ENCODE peak calls at places on chromosomes 16 and 17, in nine cellular contexts. X, Y, S, R, I, Z, L, H and B are unnamed samples.

GRCh38 chr16:24051125-24051524 is 205.0 kb upstream of the CACNG3 start:
- DNase-seq in X (no peak), Y (no peak), S (no peak), R (no peak), I (no peak), Z (no peak), L (no peak), H (no peak), B (no peak)

GRCh38 chr16:82741073-82741615 is 114.4 kb downstream of the CDH13 start:
- DNase-seq in X (no peak), Y (no peak), S (no peak), R (peak; percentile 63), I (no peak), Z (no peak), L (no peak), H (no peak), B (no peak)

GRCh38 chr17:9241371-9241712 is 220.0 kb downstream of the NTN1 start:
- DNase-seq in X (peak; percentile 61), Y (no peak), S (peak; percentile 73), R (no peak), I (no peak), Z (no peak), L (no peak), H (no peak), B (no peak)

GRCh38 chr16:23252310-23252709 is 49.8 kb upstream of the SCNN1B start:
- DNase-seq in X (no peak), Y (no peak), S (no peak), R (no peak), I (no peak), Z (no peak), L (no peak), H (no peak), B (no peak)

GRCh38 chr16:588639-588888 is 1.3 kb upstream of the RAB40C start:
- DNase-seq in X (no peak), Y (peak; percentile 68), S (no peak), R (peak; percentile 38), I (peak; percentile 65), Z (no peak), L (peak; percentile 82), H (peak; percentile 32), B (no peak)

GRCh38 chr17:4635823-4636375 is 5.6 kb downstream of the ALOX15 start:
- DNase-seq in X (no peak), Y (peak; percentile 19), S (no peak), R (no peak), I (no peak), Z (no peak), L (peak; percentile 74), H (no peak), B (peak; percentile 19)

GRCh38 chr17:57986841-57987581 is 1.0 kb downstream of the VEZF1 start:
- DNase-seq in X (peak; percentile 43), Y (peak; percentile 87), S (peak; percentile 66), R (peak; percentile 86), I (no peak), Z (no peak), L (peak; percentile 38), H (peak; percentile 32), B (no peak)

GRCh38 chr16:82135844-82136243 is 34.2 kb downstream of the MPHOSPH6 start:
- DNase-seq in X (no peak), Y (no peak), S (no peak), R (no peak), I (no peak), Z (no peak), L (no peak), H (no peak), B (no peak)

GRCh38 chr17:2215616-2216364 is 87.8 kb downstream of the SMG6 start:
- DNase-seq in X (peak; percentile 26), Y (no peak), S (peak; percentile 89), R (peak; percentile 82), I (peak; percentile 68), Z (no peak), L (peak; percentile 93), H (no peak), B (no peak)

GRCh38 chr16:66605177-66605999 is 884 bp downstream of the CMTM3 start:
- DNase-seq in X (no peak), Y (peak; percentile 53), S (peak; percentile 69), R (peak; percentile 24), I (no peak), Z (no peak), L (peak; percentile 18), H (no peak), B (no peak)

GRCh38 chr16:80447263-80447662 is 93.5 kb upstream of the DYNLRB2 start:
- DNase-seq in X (no peak), Y (no peak), S (no peak), R (no peak), I (no peak), Z (no peak), L (no peak), H (no peak), B (no peak)

GRCh38 chr17:19646788-19647696 is 1.5 kb upstream of the ALDH3A2 start:
- DNase-seq in X (no peak), Y (peak; percentile 71), S (no peak), R (peak; percentile 62), I (no peak), Z (no peak), L (no peak), H (peak; percentile 34), B (no peak)

GRCh38 chr17:44757045-44757917 is 1.5 kb upstream of the ADAM11 start:
- DNase-seq in X (no peak), Y (no peak), S (no peak), R (no peak), I (no peak), Z (no peak), L (no peak), H (no peak), B (no peak)

GRCh38 chr16:83704656-83705055 is 103.1 kb upstream of the HSBP1 start:
- DNase-seq in X (no peak), Y (no peak), S (no peak), R (no peak), I (no peak), Z (no peak), L (no peak), H (no peak), B (no peak)

GRCh38 chr16:2752850-2753522 is 548 bp downstream of the SRRM2 start:
- DNase-seq in X (peak; percentile 89), Y (peak; percentile 97), S (peak; percentile 82), R (no peak), I (no peak), Z (peak; percentile 47), L (peak; percentile 89), H (peak; percentile 81), B (peak; percentile 57)

GRCh38 chr16:78271981-78272380 is 172.5 kb downstream of the WWOX start:
- DNase-seq in X (no peak), Y (no peak), S (no peak), R (no peak), I (no peak), Z (no peak), L (no peak), H (no peak), B (no peak)

GRCh38 chr17:17063546-17064122 is 21.4 kb downstream of the MPRIP start:
- DNase-seq in X (peak; percentile 84), Y (peak; percentile 60), S (no peak), R (peak; percentile 36), I (no peak), Z (no peak), L (no peak), H (peak; percentile 75), B (no peak)

GRCh38 chr17:42992872-42993271 is 5.3 kb upstream of the RPL27 start:
- DNase-seq in X (no peak), Y (no peak), S (no peak), R (no peak), I (no peak), Z (no peak), L (no peak), H (no peak), B (no peak)

GRCh38 chr16:83002351-83003334 is 375.9 kb downstream of the CDH13 start:
- DNase-seq in X (no peak), Y (peak; percentile 60), S (no peak), R (peak; percentile 32), I (no peak), Z (no peak), L (no peak), H (no peak), B (no peak)

GRCh38 chr17:48322060-48322459 is 108.0 kb downstream of the SKAP1 start:
- DNase-seq in X (no peak), Y (no peak), S (no peak), R (no peak), I (no peak), Z (no peak), L (no peak), H (no peak), B (no peak)

GRCh38 chr17:65554568-65555223 is 6.8 kb downstream of the AXIN2 start:
- DNase-seq in X (no peak), Y (peak; percentile 60), S (peak; percentile 58), R (no peak), I (no peak), Z (no peak), L (no peak), H (no peak), B (no peak)

GRCh38 chr17:44971776-44972483 is 3.8 kb upstream of the C1QL1 start:
- DNase-seq in X (no peak), Y (peak; percentile 80), S (no peak), R (peak; percentile 73), I (no peak), Z (no peak), L (peak; percentile 24), H (no peak), B (no peak)

GRCh38 chr17:58666858-58667267 is 25.0 kb downstream of the TEX14 start:
- DNase-seq in X (peak; percentile 9), Y (peak; percentile 91), S (peak; percentile 44), R (no peak), I (no peak), Z (peak; percentile 2), L (no peak), H (no peak), B (no peak)

GRCh38 chr16:53123753-53124152 is 69.0 kb downstream of the CHD9 start:
- DNase-seq in X (no peak), Y (no peak), S (no peak), R (no peak), I (no peak), Z (no peak), L (no peak), H (no peak), B (no peak)

GRCh38 chr16:58678716-58679115 is 5.9 kb downstream of the SLC38A7 start:
- DNase-seq in X (peak; percentile 18), Y (no peak), S (no peak), R (peak; percentile 35), I (no peak), Z (no peak), L (peak; percentile 17), H (no peak), B (no peak)

GRCh38 chr17:17840751-17841591 is 4.2 kb upstream of the SREBF1 start:
- DNase-seq in X (no peak), Y (peak; percentile 71), S (no peak), R (peak; percentile 39), I (no peak), Z (no peak), L (no peak), H (peak; percentile 54), B (no peak)

GRCh38 chr16:4183258-4184037 is 58.4 kb downstream of the SRL start:
- DNase-seq in X (peak; percentile 87), Y (peak; percentile 97), S (peak; percentile 87), R (peak; percentile 89), I (peak; percentile 87), Z (peak; percentile 74), L (peak; percentile 95), H (peak; percentile 94), B (peak; percentile 73)

GRCh38 chr16:89122322-89122831 is 28.7 kb downstream of the ACSF3 start:
- DNase-seq in X (no peak), Y (peak; percentile 68), S (no peak), R (no peak), I (no peak), Z (peak; percentile 84), L (peak; percentile 68), H (peak; percentile 77), B (peak; percentile 54)

GRCh38 chr17:63423963-63424362 is 22.1 kb downstream of the CYB561 start:
- DNase-seq in X (no peak), Y (no peak), S (no peak), R (no peak), I (no peak), Z (no peak), L (no peak), H (no peak), B (no peak)

GRCh38 chr17:54967621-54968258 is 714 bp downstream of the COX11 start:
- DNase-seq in X (no peak), Y (peak; percentile 45), S (no peak), R (peak; percentile 33), I (no peak), Z (no peak), L (peak; percentile 28), H (peak; percentile 16), B (no peak)

GRCh38 chr17:75589017-75589918 is 1.7 kb downstream of the MYO15B start:
- DNase-seq in X (peak; percentile 86), Y (peak; percentile 97), S (peak; percentile 93), R (no peak), I (peak; percentile 88), Z (peak; percentile 88), L (peak; percentile 94), H (peak; percentile 96), B (peak; percentile 63)